ENCODE peak calls at places on chromosomes 5 and 9, in five cellular contexts. Z, Y, N, C and P are unnamed samples.

GRCh38 chr9:214488-215448 is at the start of gene DOCK8:
- DNase-seq in Z (no peak), Y (peak; percentile 32), N (peak; percentile 34), C (peak; percentile 24), P (no peak)

GRCh38 chr5:95620030-95620869 is at the start of gene GPR150:
- DNase-seq in Z (no peak), Y (peak; percentile 87), N (peak; percentile 61), C (peak; percentile 30), P (peak; percentile 25)

GRCh38 chr5:113112435-113112834 is 135.8 kb downstream of the DCP2 start:
- DNase-seq in Z (peak; percentile 79), Y (no peak), N (no peak), C (no peak), P (peak; percentile 55)

GRCh38 chr9:137176302-137177182 is 4.7 kb upstream of the TMEM210 start:
- DNase-seq in Z (peak; percentile 16), Y (no peak), N (no peak), C (no peak), P (no peak)

GRCh38 chr5:78927657-78928282 is 57.3 kb downstream of the ARSB start:
- DNase-seq in Z (peak; percentile 88), Y (no peak), N (peak; percentile 77), C (no peak), P (no peak)

GRCh38 chr9:127021664-127022337 is 100.6 kb downstream of the ANGPTL2 start:
- DNase-seq in Z (peak; percentile 100), Y (peak; percentile 79), N (peak; percentile 90), C (peak; percentile 89), P (peak; percentile 99)

GRCh38 chr9:4243877-4244812 is 55.7 kb downstream of the GLIS3 start:
- DNase-seq in Z (no peak), Y (no peak), N (no peak), C (no peak), P (peak; percentile 49)

GRCh38 chr5:157336423-157336744 is 70.5 kb downstream of the CYFIP2 start:
- DNase-seq in Z (no peak), Y (no peak), N (no peak), C (no peak), P (no peak)

GRCh38 chr9:14098102-14098501 is 215.8 kb downstream of the NFIB start:
- DNase-seq in Z (no peak), Y (no peak), N (no peak), C (no peak), P (no peak)

GRCh38 chr5:39498247-39498952 is 73.6 kb upstream of the DAB2 start:
- DNase-seq in Z (peak; percentile 85), Y (no peak), N (peak; percentile 72), C (no peak), P (no peak)

GRCh38 chr5:66503203-66503789 is 92.9 kb upstream of the MAST4 start:
- DNase-seq in Z (no peak), Y (no peak), N (no peak), C (no peak), P (no peak)

GRCh38 chr9:96460877-96461276 is 10.9 kb downstream of the HABP4 start:
- DNase-seq in Z (peak; percentile 61), Y (no peak), N (peak; percentile 49), C (no peak), P (peak; percentile 88)

GRCh38 chr9:6052520-6052919 is 37.1 kb upstream of the RANBP6 start:
- DNase-seq in Z (no peak), Y (no peak), N (no peak), C (no peak), P (no peak)

GRCh38 chr5:54087436-54087835 is 222.9 kb downstream of the ARL15 start:
- DNase-seq in Z (peak; percentile 87), Y (no peak), N (peak; percentile 89), C (no peak), P (peak; percentile 91)

GRCh38 chr5:134945041-134945440 is 22.7 kb upstream of the CATSPER3 start:
- DNase-seq in Z (no peak), Y (peak; percentile 40), N (no peak), C (no peak), P (no peak)

GRCh38 chr5:147935032-147935431 is 28.7 kb upstream of the C5orf46 start:
- DNase-seq in Z (peak; percentile 89), Y (peak; percentile 53), N (peak; percentile 24), C (no peak), P (peak; percentile 26)

GRCh38 chr9:94014066-94014654 is 59.0 kb upstream of the BARX1 start:
- DNase-seq in Z (peak; percentile 64), Y (peak; percentile 46), N (peak; percentile 40), C (no peak), P (peak; percentile 32)

GRCh38 chr9:107890921-107891465 is 401.4 kb upstream of the KLF4 start:
- DNase-seq in Z (no peak), Y (no peak), N (peak; percentile 87), C (no peak), P (no peak)

GRCh38 chr5:179468696-179469095 is 81.7 kb upstream of the RUFY1 start:
- DNase-seq in Z (no peak), Y (no peak), N (no peak), C (no peak), P (no peak)

GRCh38 chr9:38437193-38437823 is 13.1 kb upstream of the IGFBPL1 start:
- DNase-seq in Z (peak; percentile 16), Y (no peak), N (peak; percentile 62), C (no peak), P (peak; percentile 75)

GRCh38 chr9:17600962-17601593 is 22.2 kb downstream of the SH3GL2 start:
- DNase-seq in Z (peak; percentile 7), Y (no peak), N (peak; percentile 30), C (no peak), P (no peak)

GRCh38 chr9:125758986-125759811 is 12.0 kb downstream of the PBX3 start:
- DNase-seq in Z (peak; percentile 23), Y (peak; percentile 12), N (peak; percentile 32), C (no peak), P (peak; percentile 43)

GRCh38 chr5:55936100-55936693 is 58.6 kb downstream of the IL6ST start:
- DNase-seq in Z (peak; percentile 89), Y (peak; percentile 78), N (peak; percentile 79), C (peak; percentile 83), P (peak; percentile 81)

GRCh38 chr5:174563899-174564298 is 160.5 kb upstream of the MSX2 start:
- DNase-seq in Z (no peak), Y (peak; percentile 71), N (no peak), C (no peak), P (no peak)

GRCh38 chr5:173010021-173010420 is 26.4 kb downstream of the ATP6V0E1 start:
- DNase-seq in Z (peak; percentile 15), Y (no peak), N (no peak), C (no peak), P (peak; percentile 28)